ENCODE peak calls at places on chromosomes 4 and X, in four cellular contexts. Z, L, N and C are unnamed samples.

GRCh38 chr4:158667651-158668198 is 4.0 kb downstream of the C4orf46 start:
- DNase-seq in Z (no peak), L (no peak), N (peak; percentile 14), C (no peak)

GRCh38 chr4:142817442-142817841 is 28.7 kb downstream of the INPP4B start:
- DNase-seq in Z (no peak), L (no peak), N (no peak), C (no peak)

GRCh38 chrX:119698835-119699234 is 5.9 kb upstream of the SEPTIN6 start:
- DNase-seq in Z (no peak), L (no peak), N (peak; percentile 26), C (no peak)

GRCh38 chr4:101074326-101074725 is 273.0 kb downstream of the PPP3CA start:
- DNase-seq in Z (no peak), L (no peak), N (no peak), C (no peak)

GRCh38 chr4:41281038-41281634 is 24.4 kb downstream of the UCHL1 start:
- DNase-seq in Z (peak; percentile 26), L (no peak), N (peak; percentile 57), C (no peak)

GRCh38 chrX:40062525-40063193 is 35.1 kb downstream of the BCOR start:
- DNase-seq in Z (no peak), L (no peak), N (no peak), C (no peak)

GRCh38 chr4:185567828-185568442 is 32.6 kb upstream of the PDLIM3 start:
- DNase-seq in Z (no peak), L (no peak), N (no peak), C (no peak)

GRCh38 chr4:8461616-8462015 is 21.0 kb downstream of the TRMT44 start:
- DNase-seq in Z (no peak), L (no peak), N (no peak), C (no peak)

GRCh38 chr4:109801895-109802319 is at the start of gene CFI:
- DNase-seq in Z (no peak), L (no peak), N (no peak), C (no peak)

GRCh38 chrX:49270249-49270921 is 792 bp downstream of the PPP1R3F start:
- DNase-seq in Z (no peak), L (no peak), N (no peak), C (no peak)

GRCh38 chr4:145625677-145626622 is 6.8 kb downstream of the MMAA start:
- DNase-seq in Z (no peak), L (no peak), N (no peak), C (no peak)

GRCh38 chr4:156191382-156191781 is 237.7 kb upstream of the CTSO start:
- DNase-seq in Z (no peak), L (no peak), N (no peak), C (no peak)

GRCh38 chrX:53300157-53300556 is 18.8 kb upstream of the IQSEC2 start:
- DNase-seq in Z (no peak), L (no peak), N (no peak), C (no peak)

GRCh38 chrX:55593756-55594257 is 29.4 kb upstream of the FOXR2 start:
- DNase-seq in Z (no peak), L (no peak), N (no peak), C (no peak)

GRCh38 chrX:155662297-155662696 is 49.5 kb upstream of the TMLHE start:
- DNase-seq in Z (no peak), L (no peak), N (no peak), C (no peak)

GRCh38 chrX:150361070-150361776 is 1.9 kb upstream of the MAMLD1 start:
- DNase-seq in Z (no peak), L (no peak), N (peak; percentile 25), C (no peak)

GRCh38 chrX:17542123-17542522 is 167.1 kb downstream of the NHS start:
- DNase-seq in Z (no peak), L (no peak), N (no peak), C (no peak)

GRCh38 chr4:84681488-84682274 is 98.8 kb downstream of the CDS1 start:
- DNase-seq in Z (no peak), L (peak; percentile 55), N (no peak), C (no peak)

GRCh38 chr4:39834269-39834668 is 136.3 kb downstream of the UBE2K start:
- DNase-seq in Z (no peak), L (no peak), N (no peak), C (no peak)

GRCh38 chr4:24646777-24647460 is 62.6 kb upstream of the DHX15 start:
- DNase-seq in Z (no peak), L (no peak), N (no peak), C (no peak)
- TF ChIP-seq CTCF in Z (no peak), L (no peak), N (no peak), C (no peak)

GRCh38 chr4:67198757-67199156 is 346.5 kb downstream of the CENPC start:
- DNase-seq in Z (no peak), L (no peak), N (no peak), C (no peak)
- TF ChIP-seq CTCF in Z (no peak), L (no peak), N (peak; percentile 35), C (no peak)

GRCh38 chr4:113943863-113944262 is 35.6 kb downstream of the ARSJ start:
- DNase-seq in Z (no peak), L (no peak), N (no peak), C (no peak)

GRCh38 chr4:113947484-113947883 is 32.0 kb downstream of the ARSJ start:
- DNase-seq in Z (no peak), L (no peak), N (no peak), C (no peak)

GRCh38 chr4:113943085-113943484 is 36.4 kb downstream of the ARSJ start:
- DNase-seq in Z (no peak), L (no peak), N (no peak), C (no peak)

GRCh38 chr4:113941836-113942235 is 37.6 kb downstream of the ARSJ start:
- DNase-seq in Z (no peak), L (no peak), N (no peak), C (no peak)

DNA sequence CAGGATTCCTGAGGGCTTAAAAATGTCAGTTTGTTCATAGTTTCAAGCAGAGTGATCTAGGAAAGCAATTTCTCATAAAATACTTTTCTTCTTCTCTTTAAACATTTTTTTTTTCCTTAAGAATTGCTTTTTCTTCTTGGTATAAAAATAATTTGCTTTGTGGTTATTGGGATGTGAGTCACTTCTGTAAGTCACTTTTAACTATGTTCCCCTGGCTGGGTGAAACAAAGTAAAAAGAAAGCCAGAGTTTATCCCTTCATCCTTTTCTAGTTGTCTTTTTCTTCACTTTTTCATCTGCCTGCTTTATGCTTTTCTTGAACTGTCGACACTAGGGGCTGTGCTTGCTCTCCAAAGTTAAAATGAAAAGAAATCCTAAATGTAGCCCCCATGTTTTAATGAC is 33.5 kb downstream of the ARSJ start:
- DNase-seq in Z (no peak), L (no peak), N (no peak), C (no peak)
- TF ChIP-seq CTCF in Z (no peak), L (no peak), N (no peak), C (no peak)

DNA sequence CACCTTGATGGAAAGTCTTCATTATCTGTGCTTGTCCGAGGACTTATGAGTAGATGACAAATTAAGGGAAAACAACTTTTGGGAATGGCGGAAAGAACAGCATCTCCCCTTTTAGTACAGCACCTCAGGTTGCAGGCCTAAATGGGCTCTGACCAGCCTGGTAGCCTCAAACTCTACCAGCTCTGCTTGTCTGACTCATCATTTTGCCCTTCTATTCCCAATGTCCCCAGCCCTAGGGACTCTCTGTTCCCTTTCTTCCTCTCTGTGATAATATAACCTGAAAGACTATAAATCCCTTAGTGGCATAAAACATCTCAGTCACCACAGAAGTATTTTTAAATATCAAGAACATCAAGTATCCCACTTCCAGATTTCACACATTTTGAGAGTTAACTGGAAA is 121.9 kb downstream of the THOC2 start:
- DNase-seq in Z (no peak), L (no peak), N (no peak), C (no peak)
- TF ChIP-seq CTCF in Z (no peak), L (no peak), N (no peak), C (no peak)

GRCh38 chr4:54723220-54723619 is 65.5 kb downstream of the KIT start:
- DNase-seq in Z (no peak), L (no peak), N (no peak), C (no peak)
- TF ChIP-seq CTCF in Z (no peak), L (no peak), N (no peak), C (no peak)

GRCh38 chr4:106694232-106694631 is 325.7 kb upstream of the GIMD1 start:
- DNase-seq in Z (no peak), L (no peak), N (no peak), C (no peak)

GRCh38 chr4:106695846-106696245 is 327.3 kb upstream of the GIMD1 start:
- DNase-seq in Z (no peak), L (no peak), N (no peak), C (no peak)

GRCh38 chr4:106687026-106687425 is 318.4 kb upstream of the GIMD1 start:
- DNase-seq in Z (no peak), L (no peak), N (no peak), C (no peak)

GRCh38 chr4:106690487-106690886 is 321.9 kb upstream of the GIMD1 start:
- DNase-seq in Z (no peak), L (no peak), N (no peak), C (no peak)

GRCh38 chr4:106691749-106692148 is 323.2 kb upstream of the GIMD1 start:
- DNase-seq in Z (no peak), L (no peak), N (no peak), C (no peak)
- TF ChIP-seq CTCF in Z (no peak), L (no peak), N (no peak), C (no peak)

GRCh38 chrX:70553516-70553915 is 108.9 kb downstream of the DLG3 start:
- DNase-seq in Z (no peak), L (no peak), N (no peak), C (no peak)

GRCh38 chrX:70552174-70552704 is 107.6 kb downstream of the DLG3 start:
- DNase-seq in Z (no peak), L (no peak), N (no peak), C (no peak)

GRCh38 chrX:70554523-70554922 is 109.9 kb downstream of the DLG3 start:
- DNase-seq in Z (no peak), L (no peak), N (no peak), C (no peak)

GRCh38 chrX:70554948-70555347 is 110.3 kb downstream of the DLG3 start:
- DNase-seq in Z (no peak), L (no peak), N (no peak), C (no peak)

GRCh38 chrX:70554081-70554480 is 109.4 kb downstream of the DLG3 start:
- DNase-seq in Z (no peak), L (no peak), N (no peak), C (no peak)
- TF ChIP-seq CTCF in Z (no peak), L (no peak), N (no peak), C (no peak)